ENCODE peak calls at places on chromosomes 4 and X, in seven cellular contexts. U is fibroblast of lung, Y is cardiac muscle cell, L is transverse colon, W is psoas muscle, M is breast epithelium, S is sigmoid colon. R is an unnamed sample. For H3K4me1 and H3K36me3, the result is how much of the 10 kb centered on the place peaks cover.

GRCh38 chr4:39043697-39044363 is 11.6 kb upstream of the TMEM156 start:
- DNase-seq in S (no peak), Y (no peak), L (no peak), M (no peak), W (no peak), U (no peak), R (no peak)

GRCh38 chrX:123731987-123732678 is 719 bp downstream of the THOC2 start:
- DNase-seq in U (peak), Y (peak), W (peak), S (no peak), M (no peak), L (peak), R (no peak)

GRCh38 chr4:177091515-177091914 is 218.2 kb upstream of the NEIL3 start:
- DNase-seq in S (no peak), U (no peak), L (no peak), M (no peak), Y (no peak), W (no peak), R (no peak)

GRCh38 chrX:7179446-7179845 is 31.5 kb upstream of the PUDP start:
- DNase-seq in U (no peak), L (no peak), M (no peak), S (no peak), Y (no peak), W (no peak), R (no peak)

GRCh38 chrX:30702736-30703135 is 49.5 kb downstream of the GK start:
- DNase-seq in M (no peak), W (no peak), U (peak), L (no peak), Y (no peak), S (no peak), R (no peak)

GRCh38 chr4:73045894-73046293 is 23.6 kb downstream of the COX18 start:
- DNase-seq in M (no peak), L (no peak), S (no peak), W (no peak), U (no peak), Y (no peak), R (no peak)

GRCh38 chrX:108270280-108270679 is 167.9 kb downstream of the COL4A6 start:
- DNase-seq in U (no peak), W (no peak), S (no peak), Y (no peak), M (no peak), L (no peak), R (no peak)

GRCh38 chrX:31036895-31037294 is 34.9 kb downstream of the FTHL17 start:
- DNase-seq in S (no peak), L (peak), Y (peak), M (no peak), W (peak), U (peak), R (no peak)

GRCh38 chrX:100296183-100296753 is 113.8 kb downstream of the PCDH19 start:
- DNase-seq in S (no peak), U (no peak), W (no peak), Y (no peak), M (no peak), L (no peak), R (no peak)

GRCh38 chr4:59612235-59612634 is 1587.9 kb upstream of the ADGRL3 start:
- DNase-seq in L (no peak), Y (no peak), S (no peak), M (no peak), W (no peak), U (peak), R (no peak)

DNA sequence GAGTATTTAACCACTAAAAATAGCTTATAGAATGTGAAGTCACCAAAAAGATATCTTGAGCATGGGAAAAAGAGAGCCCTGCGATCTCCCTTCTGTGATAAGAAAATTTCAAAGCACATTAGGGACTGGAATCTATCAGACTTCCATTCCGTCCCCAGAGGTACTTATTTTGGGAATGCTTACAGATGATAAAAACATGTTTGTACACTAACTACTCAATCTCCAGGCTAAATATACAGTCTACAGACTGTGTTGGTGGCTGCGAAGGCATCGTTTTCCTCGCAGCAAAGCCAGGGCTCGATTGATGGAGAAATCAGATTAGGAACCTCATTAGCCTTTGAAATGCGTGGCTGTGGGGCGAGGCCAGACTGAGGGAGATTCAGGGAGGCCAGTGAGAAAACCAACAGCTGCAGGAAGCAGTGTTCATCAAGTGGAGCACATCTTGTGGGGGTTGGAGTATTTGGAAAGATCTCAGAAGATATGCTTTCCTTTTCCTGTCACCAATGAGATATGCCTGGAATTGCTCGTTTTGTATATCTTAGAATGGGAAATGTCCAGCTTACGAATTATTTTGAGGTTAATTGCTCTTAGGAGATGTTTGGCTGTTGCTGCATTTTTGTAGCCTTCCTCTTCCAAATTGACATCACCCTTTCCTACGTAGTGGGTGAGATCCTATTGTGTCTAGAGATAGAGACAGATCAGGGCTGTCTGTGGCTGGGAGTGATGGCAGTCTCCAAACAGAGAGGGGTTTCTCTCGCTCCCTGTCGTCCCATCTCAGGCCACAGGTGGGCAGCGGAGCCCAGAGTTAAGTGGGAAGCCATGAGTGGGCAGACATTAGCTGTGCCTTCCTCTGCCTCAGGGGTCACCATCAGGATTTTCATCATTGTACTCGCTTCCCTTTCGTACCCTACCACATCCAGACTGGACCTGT is 225.0 kb upstream of the FAT1 start:
- DNase-seq in M (no peak), Y (peak), W (no peak), S (no peak), L (no peak), U (peak), R (no peak)
- TF ChIP-seq CTCF in M (no peak), Y (peak), W (no peak), S (no peak), L (no peak), U (peak), R (no peak)

DNA sequence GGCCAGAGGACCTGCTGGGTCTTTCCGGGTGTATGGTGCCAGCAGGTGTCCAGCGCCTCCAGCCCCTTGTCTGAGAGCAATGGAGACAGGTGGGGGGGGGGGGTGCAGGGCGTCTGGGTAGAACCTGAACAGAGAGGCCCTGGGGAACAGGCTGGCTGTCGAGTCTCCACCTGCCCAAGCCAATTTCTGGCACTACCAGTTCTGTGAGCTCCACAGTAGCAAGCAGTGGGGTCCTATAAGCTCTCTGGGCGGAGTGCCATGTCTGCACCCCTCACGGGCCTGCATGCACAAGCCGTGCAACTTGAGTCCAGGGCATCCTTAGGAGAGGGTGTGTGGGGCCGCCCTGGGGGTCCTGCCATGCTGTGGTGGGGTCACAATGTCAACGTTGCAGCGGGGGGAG is 10.1 kb upstream of the FGFR3 start:
- DNase-seq in L (no peak), M (no peak), U (no peak), S (no peak), W (no peak), Y (no peak), R (no peak)
- H3K4me1 ChIP-seq in L (under half), M (under half), U (under half), S (under half), W (under half), Y (under half), R (under half)

DNA sequence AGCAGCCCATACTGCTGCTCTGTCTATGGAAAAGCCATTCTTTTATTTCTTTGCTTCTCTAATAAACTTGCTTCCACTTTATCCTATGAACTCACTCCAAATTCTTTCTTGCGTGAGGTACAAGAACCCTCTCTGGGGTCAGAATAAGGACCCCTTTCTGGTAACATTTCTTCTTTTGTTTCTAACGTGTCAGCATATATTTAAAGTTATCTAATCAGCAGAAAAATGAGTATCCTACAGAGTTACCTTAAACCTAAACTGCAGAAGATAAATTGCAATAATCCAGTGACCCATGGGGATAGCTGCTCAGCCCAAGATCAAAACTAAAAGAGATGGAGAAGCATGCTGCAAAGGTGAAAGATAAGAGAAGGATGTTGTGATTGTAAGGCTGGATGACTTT is 4.0 kb downstream of the ADH5 start:
- DNase-seq in L (no peak), M (no peak), Y (no peak), U (no peak), S (no peak), W (no peak), R (no peak)
- H3K36me3 ChIP-seq in L (under half), M (under half), Y (under half), U (under half), S (under half), W (under half), R (half or more)

GRCh38 chr4:171565130-171565788 is 247.9 kb upstream of the GALNTL6 start:
- DNase-seq in M (no peak), U (no peak), W (no peak), Y (no peak), S (no peak), L (no peak), R (no peak)
- TF ChIP-seq CTCF in M (no peak), U (no peak), W (no peak), Y (no peak), S (no peak), L (no peak), R (no peak)

DNA sequence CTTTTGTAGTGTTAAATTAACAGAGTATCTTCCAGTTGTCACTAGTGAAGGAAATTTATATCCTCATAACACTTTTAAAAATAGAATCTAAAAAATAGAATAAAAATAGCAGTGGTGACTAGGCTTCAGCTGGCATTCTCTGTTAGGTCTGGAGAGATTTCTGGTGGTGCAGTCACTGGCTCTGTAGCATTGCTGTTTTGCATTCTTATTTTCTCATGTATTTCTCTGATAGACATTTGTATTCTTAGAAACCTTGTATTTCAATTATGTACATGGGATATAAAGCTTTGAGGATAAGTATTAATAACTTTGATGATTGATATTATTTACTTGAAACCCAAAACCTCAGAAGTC is 87.6 kb downstream of the TMEM131L start:
- DNase-seq in M (no peak), S (no peak), U (no peak), W (no peak), Y (no peak), L (no peak), R (no peak)
- H3K4me1 ChIP-seq in M (under half), S (under half), U (under half), W (under half), Y (under half), L (under half), R (under half)

DNA sequence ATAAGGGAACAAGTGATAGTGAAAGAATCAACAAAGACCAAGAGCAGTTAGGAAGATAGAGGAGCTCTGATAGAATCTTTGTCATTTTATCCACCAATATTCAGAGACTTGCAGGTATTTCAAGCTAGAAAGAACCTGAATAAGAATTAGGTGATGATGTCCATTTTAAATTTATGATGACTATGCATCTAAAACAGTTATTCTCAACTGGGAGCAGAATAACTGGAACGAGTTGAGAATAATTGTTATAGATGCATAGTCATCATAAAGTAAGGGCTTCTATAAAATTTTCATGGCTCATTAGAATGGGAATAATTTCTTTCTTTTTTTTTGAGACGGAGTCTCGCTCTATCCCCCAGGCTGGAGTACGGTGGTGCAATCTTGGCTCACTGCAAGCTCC is 5.8 kb downstream of the OCIAD1 start:
- DNase-seq in M (no peak), W (no peak), L (no peak), S (no peak), U (no peak), Y (no peak), R (no peak)
- H3K36me3 ChIP-seq in M (under half), W (under half), L (under half), S (under half), U (under half), Y (under half), R (under half)

GRCh38 chr4:149549911-149550310 is 265.7 kb downstream of the IQCM start:
- DNase-seq in Y (peak), L (no peak), M (no peak), S (no peak), U (peak), W (no peak), R (no peak)
- TF ChIP-seq CTCF in Y (no peak), L (no peak), M (no peak), S (no peak), U (no peak), W (no peak), R (no peak)

DNA sequence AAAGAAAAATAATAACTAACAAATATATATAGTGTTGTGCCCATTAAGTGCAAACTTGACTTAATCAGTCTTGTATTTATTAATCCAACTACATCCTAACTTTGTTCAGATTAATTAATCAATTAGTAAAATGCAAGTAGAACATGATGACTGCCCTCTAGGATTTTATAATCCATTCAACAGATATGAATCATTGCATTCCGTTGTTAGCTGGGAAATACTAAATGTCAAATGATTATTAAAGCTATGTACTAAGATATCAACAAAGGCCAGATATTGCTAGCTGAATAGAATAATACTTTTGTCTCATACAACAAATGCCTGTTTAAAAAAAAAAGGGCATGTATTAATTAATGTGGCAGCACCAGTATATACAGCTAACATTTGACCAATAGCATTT is 1366.3 kb downstream of the STIM2 start:
- DNase-seq in L (no peak), Y (no peak), M (no peak), U (no peak), S (no peak), W (no peak), R (no peak)
- H3K4me1 ChIP-seq in L (under half), Y (under half), M (under half), U (under half), S (under half), W (under half), R (under half)

GRCh38 chr4:51885371-51885770 is 42.4 kb downstream of the DCUN1D4 start:
- DNase-seq in U (peak), Y (peak), M (no peak), S (no peak), W (no peak), L (no peak), R (no peak)

GRCh38 chr4:51884606-51885005 is 41.7 kb downstream of the DCUN1D4 start:
- DNase-seq in L (no peak), S (no peak), U (no peak), W (no peak), M (no peak), Y (no peak), R (no peak)

GRCh38 chr4:51880016-51880915 is 37.3 kb downstream of the DCUN1D4 start:
- DNase-seq in S (no peak), L (no peak), M (no peak), Y (no peak), W (no peak), U (no peak), R (no peak)

GRCh38 chr4:51884055-51884454 is 41.1 kb downstream of the DCUN1D4 start:
- DNase-seq in U (no peak), L (no peak), Y (no peak), S (no peak), W (no peak), M (no peak), R (no peak)
- H3K36me3 ChIP-seq in U (under half), L (under half), Y (under half), S (under half), W (under half), M (under half), R (under half)